ENCODE peak calls at places on chromosomes 4 and X, in five cellular contexts. One of them, this sample, is unnamed.

GRCh38 chr4:107818301-107818910 is 6.3 kb upstream of the SGMS2 start:
- DNase-seq in dermis blood vessel endothelial cell: no peak
- DNase-seq in ACHN: no peak
- DNase-seq in foreskin fibroblast: peak
- DNase-seq in neural crest cell: no peak
- DNase-seq in this sample: no peak

GRCh38 chrX:29090811-29091210 is 503.6 kb downstream of the IL1RAPL1 start:
- DNase-seq in dermis blood vessel endothelial cell: peak
- DNase-seq in ACHN: peak
- DNase-seq in foreskin fibroblast: no peak
- DNase-seq in neural crest cell: peak
- DNase-seq in this sample: no peak

GRCh38 chr4:15913631-15913970 is 24.9 kb downstream of the FGFBP1 start:
- DNase-seq in dermis blood vessel endothelial cell: peak
- DNase-seq in ACHN: peak
- DNase-seq in foreskin fibroblast: peak
- DNase-seq in neural crest cell: no peak
- DNase-seq in this sample: peak

GRCh38 chr4:121077496-121077895 is 5.2 kb upstream of the NDNF start:
- DNase-seq in dermis blood vessel endothelial cell: no peak
- DNase-seq in ACHN: no peak
- DNase-seq in foreskin fibroblast: no peak
- DNase-seq in neural crest cell: no peak
- DNase-seq in this sample: no peak

GRCh38 chrX:22134681-22135080 is 102.6 kb downstream of the PHEX start:
- DNase-seq in dermis blood vessel endothelial cell: peak
- DNase-seq in ACHN: peak
- DNase-seq in foreskin fibroblast: peak
- DNase-seq in neural crest cell: no peak
- DNase-seq in this sample: peak

GRCh38 chr4:152273343-152273742 is 262.5 kb downstream of the FBXW7 start:
- DNase-seq in dermis blood vessel endothelial cell: no peak
- DNase-seq in ACHN: no peak
- DNase-seq in foreskin fibroblast: peak
- DNase-seq in neural crest cell: no peak
- DNase-seq in this sample: no peak

GRCh38 chrX:107000013-107000515 is at the start of gene MORC4:
- DNase-seq in dermis blood vessel endothelial cell: peak
- DNase-seq in ACHN: peak
- DNase-seq in foreskin fibroblast: peak
- DNase-seq in neural crest cell: peak
- DNase-seq in this sample: peak

GRCh38 chr4:2761035-2761923 is 5.1 kb upstream of the TNIP2 start:
- DNase-seq in dermis blood vessel endothelial cell: peak
- DNase-seq in ACHN: no peak
- DNase-seq in foreskin fibroblast: no peak
- DNase-seq in neural crest cell: no peak
- DNase-seq in this sample: no peak

GRCh38 chrX:65451663-65452062 is 82.9 kb downstream of the LAS1L start:
- DNase-seq in dermis blood vessel endothelial cell: peak
- DNase-seq in ACHN: peak
- DNase-seq in foreskin fibroblast: no peak
- DNase-seq in neural crest cell: peak
- DNase-seq in this sample: peak

GRCh38 chr4:6258741-6259140 is 10.9 kb upstream of the WFS1 start:
- DNase-seq in dermis blood vessel endothelial cell: no peak
- DNase-seq in ACHN: no peak
- DNase-seq in foreskin fibroblast: no peak
- DNase-seq in neural crest cell: no peak
- DNase-seq in this sample: no peak

GRCh38 chrX:46678232-46678631 is 80.7 kb downstream of the SLC9A7 start:
- DNase-seq in dermis blood vessel endothelial cell: no peak
- DNase-seq in ACHN: no peak
- DNase-seq in foreskin fibroblast: no peak
- DNase-seq in neural crest cell: no peak
- DNase-seq in this sample: no peak

GRCh38 chr4:110533940-110534339 is 58.0 kb downstream of the ENPEP start:
- DNase-seq in dermis blood vessel endothelial cell: peak
- DNase-seq in ACHN: peak
- DNase-seq in foreskin fibroblast: peak
- DNase-seq in neural crest cell: no peak
- DNase-seq in this sample: peak

GRCh38 chrX:71285929-71286328 is 2.5 kb downstream of the NONO start:
- DNase-seq in dermis blood vessel endothelial cell: no peak
- DNase-seq in ACHN: no peak
- DNase-seq in foreskin fibroblast: no peak
- DNase-seq in neural crest cell: no peak
- DNase-seq in this sample: no peak

GRCh38 chrX:140799216-140799615 is 89.7 kb downstream of the LINC00632 start:
- DNase-seq in dermis blood vessel endothelial cell: no peak
- DNase-seq in ACHN: no peak
- DNase-seq in foreskin fibroblast: no peak
- DNase-seq in neural crest cell: no peak
- DNase-seq in this sample: peak

GRCh38 chr4:134627386-134627785 is 425.8 kb upstream of the PABPC4L start:
- DNase-seq in dermis blood vessel endothelial cell: no peak
- DNase-seq in ACHN: no peak
- DNase-seq in foreskin fibroblast: no peak
- DNase-seq in neural crest cell: no peak
- DNase-seq in this sample: no peak

GRCh38 chr4:124854968-124855367 is 142.4 kb upstream of the ANKRD50 start:
- DNase-seq in dermis blood vessel endothelial cell: no peak
- DNase-seq in ACHN: no peak
- DNase-seq in foreskin fibroblast: peak
- DNase-seq in neural crest cell: no peak
- DNase-seq in this sample: no peak

GRCh38 chr4:98615991-98616390 is 42.4 kb downstream of the TSPAN5 start:
- DNase-seq in dermis blood vessel endothelial cell: no peak
- DNase-seq in ACHN: no peak
- DNase-seq in foreskin fibroblast: no peak
- DNase-seq in neural crest cell: no peak
- DNase-seq in this sample: no peak

GRCh38 chr4:87557348-87557747 is 28.2 kb upstream of the SPARCL1 start:
- DNase-seq in dermis blood vessel endothelial cell: no peak
- DNase-seq in ACHN: no peak
- DNase-seq in foreskin fibroblast: no peak
- DNase-seq in neural crest cell: no peak
- DNase-seq in this sample: no peak

GRCh38 chr4:10656988-10657387 is 27.6 kb downstream of the CLNK start:
- DNase-seq in dermis blood vessel endothelial cell: peak
- DNase-seq in ACHN: no peak
- DNase-seq in foreskin fibroblast: no peak
- DNase-seq in neural crest cell: no peak
- DNase-seq in this sample: no peak

GRCh38 chr4:146998157-146998556 is 52.5 kb upstream of the TTC29 start:
- DNase-seq in dermis blood vessel endothelial cell: no peak
- DNase-seq in ACHN: no peak
- DNase-seq in foreskin fibroblast: no peak
- DNase-seq in neural crest cell: no peak
- DNase-seq in this sample: no peak

GRCh38 chr4:60450054-60450453 is 750.1 kb upstream of the ADGRL3 start:
- DNase-seq in dermis blood vessel endothelial cell: no peak
- DNase-seq in ACHN: no peak
- DNase-seq in foreskin fibroblast: no peak
- DNase-seq in neural crest cell: no peak
- DNase-seq in this sample: no peak

GRCh38 chr4:20624783-20625364 is 75.4 kb upstream of the PACRGL start:
- DNase-seq in dermis blood vessel endothelial cell: peak
- DNase-seq in ACHN: no peak
- DNase-seq in foreskin fibroblast: no peak
- DNase-seq in neural crest cell: no peak
- DNase-seq in this sample: no peak

GRCh38 chr4:169723207-169723606 is 34.5 kb downstream of the HPF1 start:
- DNase-seq in dermis blood vessel endothelial cell: peak
- DNase-seq in ACHN: peak
- DNase-seq in foreskin fibroblast: no peak
- DNase-seq in neural crest cell: no peak
- DNase-seq in this sample: no peak

GRCh38 chrX:22674947-22675346 is 324.8 kb upstream of the DDX53 start:
- DNase-seq in dermis blood vessel endothelial cell: no peak
- DNase-seq in ACHN: no peak
- DNase-seq in foreskin fibroblast: no peak
- DNase-seq in neural crest cell: no peak
- DNase-seq in this sample: no peak

GRCh38 chrX:38868941-38869378 is 67.7 kb downstream of the MID1IP1 start:
- DNase-seq in dermis blood vessel endothelial cell: peak
- DNase-seq in ACHN: no peak
- DNase-seq in foreskin fibroblast: peak
- DNase-seq in neural crest cell: no peak
- DNase-seq in this sample: no peak

This sample was measured in stromal cell of bone marrow.